ENCODE peak calls at places on chromosomes 6 and 20, in eight cellular contexts. B is cardiac muscle cell; I is iPS-NIHi11; L is left kidney; U is hypothalamus; O is stimulated activated CD4-positive, alpha-beta T cell treated with anti-CD3 and anti-CD28 coated beads, Interleukin-1b, Interleukin-23, amount 100 ng/mL, for 1 hour; E is NCI-H1105; R is activated T-helper 1 cell treated with anti-CD3 and anti-CD28 coated beads, Interleukin-12 subunit alpha, Interleukin-12 subunit beta, Interleukin-2, Interleukin-4 antibody, amounts not matched to agents 30 ng/mL and 10 ng/mL and 1 ng/mL, durations not matched to agents 14 hours and 24 hours and 36 hours. W is an unnamed sample.

GRCh38 chr20:53672484-53673129 is 79.0 kb upstream of the ZNF217 start:
- DNase-seq in B (no peak), U (no peak), R (no peak), E (no peak), L (peak), O (no peak), I (no peak), W (no peak)

GRCh38 chr20:20594171-20594530 is 118.3 kb downstream of the RALGAPA2 start:
- DNase-seq in U (no peak), O (no peak), E (peak), L (peak), I (no peak), B (no peak), R (no peak), W (peak)

GRCh38 chr6:27867051-27867940 is 44.9 kb downstream of the OR2B2 start:
- DNase-seq in I (peak), U (no peak), O (no peak), B (peak), L (peak), R (peak), E (peak), W (peak)

GRCh38 chr6:109325400-109325801 is 56.9 kb downstream of the CD164 start:
- DNase-seq in E (no peak), L (no peak), I (no peak), R (no peak), U (no peak), B (no peak), O (no peak), W (no peak)

GRCh38 chr20:13101276-13101675 is 92.5 kb downstream of the SPTLC3 start:
- DNase-seq in R (no peak), B (no peak), I (no peak), L (no peak), U (no peak), O (no peak), E (no peak), W (no peak)

GRCh38 chr6:88641178-88641903 is 322.1 kb downstream of the RNGTT start:
- DNase-seq in U (no peak), I (no peak), E (no peak), O (no peak), R (no peak), L (peak), B (peak), W (no peak)

GRCh38 chr6:52221302-52221701 is 23.0 kb downstream of the IL17F start:
- DNase-seq in I (no peak), L (no peak), E (no peak), B (no peak), O (no peak), R (peak), U (no peak), W (no peak)

GRCh38 chr6:149614352-149614751 is 34.2 kb downstream of the KATNA1 start:
- DNase-seq in B (no peak), L (no peak), E (no peak), R (no peak), U (no peak), I (no peak), O (no peak), W (no peak)

GRCh38 chr6:165649701-165650137 is 13.3 kb downstream of the PDE10A start:
- DNase-seq in U (no peak), E (no peak), B (no peak), R (no peak), L (peak), I (no peak), O (no peak), W (no peak)

GRCh38 chr6:150209415-150209814 is 66.6 kb downstream of the PPP1R14C start:
- DNase-seq in L (no peak), B (no peak), R (no peak), U (no peak), O (no peak), E (no peak), I (no peak), W (no peak)

GRCh38 chr6:129292836-129293235 is 409.9 kb downstream of the LAMA2 start:
- DNase-seq in L (no peak), U (no peak), E (peak), B (no peak), R (no peak), O (no peak), I (no peak), W (no peak)

GRCh38 chr6:41964201-41964887 is 22.7 kb upstream of the CCND3 start:
- DNase-seq in O (no peak), B (no peak), I (no peak), R (no peak), U (no peak), E (no peak), L (no peak), W (no peak)

GRCh38 chr20:38325167-38325566 is 21.1 kb upstream of the LBP start:
- DNase-seq in B (no peak), I (no peak), U (no peak), L (no peak), O (no peak), R (no peak), E (no peak), W (no peak)

GRCh38 chr6:44269168-44269920 is 906 bp upstream of the TMEM151B start:
- DNase-seq in E (no peak), B (no peak), L (no peak), U (no peak), I (no peak), O (no peak), R (no peak), W (peak)

GRCh38 chr20:17557675-17558006 is 12.2 kb upstream of the DSTN start:
- DNase-seq in B (no peak), I (peak), E (no peak), O (no peak), L (peak), U (no peak), R (no peak), W (no peak)

GRCh38 chr6:105603779-105604592 is 201.1 kb upstream of the PREP start:
- DNase-seq in B (no peak), E (no peak), U (no peak), R (no peak), I (no peak), L (peak), O (no peak), W (peak)